ENCODE peak calls at places on chromosome 15, in seven cellular contexts. Q is transverse colon, B is adrenal gland, K is heart left ventricle, R is tibial nerve, M is body of pancreas, I is HCT116. N is an unnamed sample.

GRCh38 chr15:47244361-47244760 is 472.9 kb upstream of the SEMA6D start:
- DNase-seq in Q (no peak), B (no peak), K (no peak), R (no peak), M (no peak), I (no peak), N (no peak)

GRCh38 chr15:29952245-29952644 is 130.0 kb upstream of the TJP1 start:
- DNase-seq in Q (no peak), B (no peak), K (no peak), R (no peak), M (no peak), I (no peak), N (no peak)

GRCh38 chr15:28960979-28961378 is 75.2 kb downstream of the APBA2 start:
- DNase-seq in Q (no peak), B (no peak), K (no peak), R (no peak), M (no peak), I (peak), N (no peak)

GRCh38 chr15:76185716-76186115 is 125.6 kb downstream of the ETFA start:
- DNase-seq in Q (no peak), B (no peak), K (no peak), R (no peak), M (no peak), I (peak), N (no peak)

GRCh38 chr15:67840747-67841634 is 1.1 kb upstream of the RNU6-1 start:
- DNase-seq in Q (peak), B (peak), K (no peak), R (no peak), M (peak), I (no peak), N (no peak)

GRCh38 chr15:92864127-92864814 is 35.9 kb upstream of the CHD2 start:
- DNase-seq in Q (no peak), B (no peak), K (no peak), R (no peak), M (no peak), I (no peak), N (no peak)

GRCh38 chr15:90035835-90036220 is 34.7 kb downstream of the ZNF710 start:
- DNase-seq in Q (peak), B (peak), K (no peak), R (no peak), M (peak), I (no peak), N (peak)

GRCh38 chr15:88108991-88109390 is 147.5 kb downstream of the NTRK3 start:
- DNase-seq in Q (no peak), B (no peak), K (no peak), R (no peak), M (no peak), I (no peak), N (no peak)

GRCh38 chr15:64311566-64311965 is 44.4 kb downstream of the CSNK1G1 start:
- DNase-seq in Q (no peak), B (no peak), K (no peak), R (no peak), M (no peak), I (no peak), N (no peak)

GRCh38 chr15:99143655-99144610 is 39.1 kb downstream of the SYNM start:
- DNase-seq in Q (peak), B (peak), K (no peak), R (peak), M (peak), I (no peak), N (no peak)

GRCh38 chr15:81023483-81024264 is 23.0 kb downstream of the TLNRD1 start:
- DNase-seq in Q (peak), B (peak), K (peak), R (peak), M (peak), I (no peak), N (peak)

GRCh38 chr15:89459271-89460038 is 36.9 kb downstream of the RHCG start:
- DNase-seq in Q (no peak), B (no peak), K (no peak), R (no peak), M (peak), I (no peak), N (peak)

GRCh38 chr15:62391565-62392262 is 226.6 kb upstream of the C2CD4B start:
- DNase-seq in Q (peak), B (peak), K (peak), R (peak), M (peak), I (no peak), N (no peak)

GRCh38 chr15:50116477-50116876 is 2.6 kb downstream of the ATP8B4 start:
- DNase-seq in Q (no peak), B (no peak), K (no peak), R (no peak), M (peak), I (peak), N (no peak)
- TF ChIP-seq CTCF in Q (no peak), B (no peak), K (peak), R (no peak), M (peak), I (peak), N (no peak)

DNA sequence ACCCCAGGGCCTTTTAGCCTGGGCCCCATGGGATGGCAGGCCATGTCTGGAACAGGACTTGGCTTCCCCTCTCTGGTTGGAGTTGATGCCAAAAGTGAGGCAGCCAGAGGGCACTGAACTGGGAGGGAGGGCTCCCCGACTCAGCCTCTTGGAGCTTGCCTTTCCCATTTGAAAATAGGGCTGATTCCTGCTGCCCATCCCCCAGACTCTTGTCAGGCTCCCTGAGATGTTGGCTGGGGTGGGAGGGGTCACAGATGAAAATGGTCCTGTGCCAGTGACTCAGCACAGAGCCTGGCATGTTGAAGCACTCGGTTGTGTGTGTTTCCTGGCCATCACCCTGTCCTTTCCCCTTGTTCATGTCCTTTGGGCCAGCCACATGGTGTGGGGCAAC is 6.6 kb downstream of the PPCDC start:
- DNase-seq in Q (no peak), B (peak), K (no peak), R (no peak), M (peak), I (no peak), N (no peak)
- H3K4me3 ChIP-seq in Q (no peak), B (no peak), K (peak), R (no peak), M (no peak), I (no peak), N (no peak)

GRCh38 chr15:31508656-31509055 is 182.0 kb downstream of the KLF13 start:
- DNase-seq in Q (no peak), B (no peak), K (no peak), R (no peak), M (no peak), I (no peak), N (no peak)
- TF ChIP-seq POLR2A in Q (no peak), B (no peak), K (no peak), R (no peak), M (no peak), I (no peak), N (no peak)

GRCh38 chr15:73305331-73306211 is 63.2 kb downstream of the HCN4 start:
- DNase-seq in Q (peak), B (peak), K (peak), R (no peak), M (peak), I (peak), N (no peak)
- TF ChIP-seq CTCF in Q (peak), B (peak), K (peak), R (no peak), M (peak), I (peak), N (no peak)

DNA sequence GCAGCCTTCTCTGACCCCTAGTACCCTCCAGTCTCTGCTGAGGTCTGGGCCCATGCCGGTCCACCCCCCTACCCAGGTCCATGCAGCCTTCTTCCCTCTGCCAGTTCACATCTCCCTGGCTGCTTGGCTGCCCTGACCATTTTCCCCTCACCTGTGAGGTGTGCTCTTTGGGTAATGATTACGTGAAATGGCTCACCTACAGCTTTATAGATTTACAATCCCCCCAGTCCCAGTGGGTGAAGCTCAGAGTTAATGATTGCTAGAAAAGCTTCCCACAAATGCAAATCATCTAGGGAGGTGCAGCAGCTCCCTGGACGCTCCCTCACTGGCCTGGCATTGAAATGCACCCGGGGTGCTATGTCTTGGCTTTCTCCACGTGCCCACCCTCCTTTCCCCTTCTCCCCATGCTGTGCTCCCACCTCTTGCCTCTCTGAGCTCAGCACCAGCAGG is 18.7 kb downstream of the PAQR5 start:
- DNase-seq in Q (peak), B (peak), K (no peak), R (no peak), M (peak), I (no peak), N (no peak)
- H3K4me3 ChIP-seq in Q (no peak), B (no peak), K (no peak), R (no peak), M (no peak), I (no peak), N (no peak)

DNA sequence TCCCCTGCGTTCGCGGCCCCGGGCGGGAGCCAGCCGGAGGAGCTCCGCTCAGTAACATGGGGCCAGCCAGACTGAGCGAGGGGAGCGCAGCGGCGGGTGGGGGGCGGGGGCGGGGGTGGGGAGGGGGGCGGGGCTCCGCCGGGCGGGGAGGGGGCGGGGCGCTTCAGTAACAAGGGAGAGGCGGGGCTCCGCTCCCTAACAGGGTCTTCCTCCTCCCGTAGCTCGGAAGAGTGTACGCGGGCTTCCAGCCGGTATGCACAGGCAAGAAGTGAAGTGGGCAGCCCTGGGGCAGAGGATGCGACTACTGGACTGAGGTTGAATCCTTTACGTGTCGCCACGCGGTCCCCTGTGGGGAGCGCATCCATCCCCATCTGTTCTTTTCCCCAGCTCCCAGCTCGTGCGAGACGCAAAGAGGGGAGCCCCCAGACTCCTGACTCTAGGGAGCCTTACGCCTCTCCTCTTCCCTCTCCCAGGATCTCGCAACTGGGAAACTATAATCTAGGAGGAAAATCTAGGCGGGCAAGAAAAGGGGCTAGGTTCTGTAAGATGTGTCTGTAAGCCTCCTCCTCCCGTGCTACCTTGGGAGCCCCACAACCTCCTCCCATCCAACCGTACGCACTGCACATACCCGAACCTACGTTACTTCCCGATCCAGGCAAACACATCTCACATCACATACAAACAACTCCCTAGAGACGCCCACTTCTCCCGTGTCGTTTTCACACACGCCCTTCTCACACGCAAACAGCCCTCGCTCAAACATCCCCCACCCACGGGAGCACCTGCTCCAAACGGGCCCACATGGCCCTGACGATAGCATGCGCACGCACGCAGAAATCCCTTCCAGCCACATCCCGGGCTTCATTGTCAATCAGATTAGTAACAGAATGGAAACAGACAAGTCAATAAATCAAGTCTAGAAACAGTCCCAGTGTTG is at the start of gene SHF:
- DNase-seq in Q (peak), B (peak), K (peak), R (no peak), M (peak), I (no peak), N (peak)
- TF ChIP-seq POLR2A in Q (peak), B (no peak), K (peak), R (no peak), M (no peak), I (no peak), N (no peak)

DNA sequence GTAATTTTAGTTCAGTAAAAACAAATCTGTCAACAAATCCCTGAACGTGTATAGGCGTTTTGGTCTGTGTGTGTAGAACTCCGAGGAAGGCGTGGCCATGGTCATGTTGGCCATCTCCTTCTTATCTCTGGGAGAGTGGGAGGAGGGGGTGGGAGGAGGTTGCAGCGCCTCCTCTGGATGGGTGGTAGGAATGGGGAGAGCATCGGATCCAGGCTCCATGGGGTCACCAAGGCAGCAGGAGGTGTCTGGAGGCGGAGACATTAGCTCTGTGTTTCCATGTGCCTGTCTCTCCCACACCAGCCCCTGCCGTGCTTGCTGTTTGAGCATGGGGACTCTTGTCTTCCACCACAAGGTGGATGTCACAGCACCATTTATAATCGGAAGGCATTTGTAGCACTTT is 34.5 kb upstream of the TRPM1 start:
- DNase-seq in Q (no peak), B (no peak), K (no peak), R (no peak), M (no peak), I (no peak), N (no peak)
- TF ChIP-seq CTCF in Q (no peak), B (no peak), K (no peak), R (no peak), M (no peak), I (no peak), N (no peak)